ENCODE peak calls at places on chromosomes 1 and 21, in seven cellular contexts. B, C, K, A, M, X and E are unnamed samples.

GRCh38 chr1:218494449-218494852 is 149.3 kb downstream of the TGFB2 start:
- DNase-seq in C (no peak), M (no peak), K (no peak), A (no peak), B (no peak), X (no peak), E (no peak)

GRCh38 chr1:1629430-1630190 is 2.4 kb upstream of the MMP23B start:
- DNase-seq in B (no peak), X (no peak), C (peak), M (no peak), A (peak), K (no peak), E (no peak)

GRCh38 chr1:35637401-35637809 is 3.9 kb downstream of the PSMB2 start:
- DNase-seq in B (no peak), A (no peak), C (no peak), X (no peak), M (no peak), K (peak), E (no peak)

GRCh38 chr1:153540394-153541361 is at the start of gene S100A5:
- DNase-seq in K (peak), A (peak), M (no peak), X (no peak), B (no peak), C (no peak), E (no peak)

GRCh38 chr1:238606896-238607295 is 716.2 kb upstream of the ZP4 start:
- DNase-seq in C (no peak), K (peak), A (no peak), B (no peak), M (no peak), X (no peak), E (no peak)

GRCh38 chr1:156565519-156565918 is 6.8 kb downstream of the IQGAP3 start:
- DNase-seq in C (no peak), A (no peak), M (no peak), B (no peak), X (no peak), K (no peak), E (no peak)

GRCh38 chr1:210743038-210743437 is 390.9 kb downstream of the KCNH1 start:
- DNase-seq in X (no peak), A (no peak), B (no peak), M (no peak), K (no peak), C (no peak), E (no peak)

GRCh38 chr1:64427879-64428278 is 42.0 kb upstream of the CACHD1 start:
- DNase-seq in C (no peak), M (no peak), X (no peak), B (no peak), K (no peak), A (no peak), E (no peak)

GRCh38 chr1:204940591-204940990 is 69.9 kb downstream of the NFASC start:
- DNase-seq in X (no peak), K (no peak), B (no peak), M (no peak), C (no peak), A (no peak), E (no peak)

GRCh38 chr1:151238467-151238739 is 16.1 kb upstream of the PSMD4 start:
- DNase-seq in C (no peak), B (no peak), M (no peak), K (peak), X (no peak), A (no peak), E (no peak)

GRCh38 chr1:83571536-83571935 is 427.4 kb downstream of the TTLL7 start:
- DNase-seq in C (no peak), X (no peak), M (no peak), A (no peak), K (no peak), B (no peak), E (no peak)

GRCh38 chr1:36352141-36352909 is 28.9 kb upstream of the EVA1B start:
- DNase-seq in K (peak), B (no peak), C (no peak), A (no peak), M (no peak), X (no peak), E (no peak)

GRCh38 chr21:15539376-15539775 is 190.4 kb upstream of the USP25 start:
- DNase-seq in A (no peak), M (no peak), C (no peak), B (no peak), K (no peak), X (no peak), E (no peak)

GRCh38 chr1:226100436-226101347 is 38.2 kb downstream of the H3-3A start:
- DNase-seq in M (peak), X (no peak), B (peak), C (peak), A (peak), K (peak), E (peak)

GRCh38 chr1:108719654-108720435 is 7.1 kb downstream of the FNDC7 start:
- DNase-seq in C (no peak), B (no peak), X (no peak), A (no peak), M (peak), K (peak), E (no peak)

GRCh38 chr1:108715932-108716331 is 3.2 kb downstream of the FNDC7 start:
- DNase-seq in B (no peak), X (no peak), A (no peak), M (no peak), K (peak), C (no peak), E (no peak)

GRCh38 chr1:108719253-108719652 is 6.5 kb downstream of the FNDC7 start:
- DNase-seq in K (no peak), M (no peak), C (no peak), X (no peak), B (no peak), A (no peak), E (no peak)

GRCh38 chr1:108717774-108718316 is 5.1 kb downstream of the FNDC7 start:
- DNase-seq in A (no peak), M (no peak), C (no peak), K (no peak), X (no peak), B (no peak), E (no peak)

DNA sequence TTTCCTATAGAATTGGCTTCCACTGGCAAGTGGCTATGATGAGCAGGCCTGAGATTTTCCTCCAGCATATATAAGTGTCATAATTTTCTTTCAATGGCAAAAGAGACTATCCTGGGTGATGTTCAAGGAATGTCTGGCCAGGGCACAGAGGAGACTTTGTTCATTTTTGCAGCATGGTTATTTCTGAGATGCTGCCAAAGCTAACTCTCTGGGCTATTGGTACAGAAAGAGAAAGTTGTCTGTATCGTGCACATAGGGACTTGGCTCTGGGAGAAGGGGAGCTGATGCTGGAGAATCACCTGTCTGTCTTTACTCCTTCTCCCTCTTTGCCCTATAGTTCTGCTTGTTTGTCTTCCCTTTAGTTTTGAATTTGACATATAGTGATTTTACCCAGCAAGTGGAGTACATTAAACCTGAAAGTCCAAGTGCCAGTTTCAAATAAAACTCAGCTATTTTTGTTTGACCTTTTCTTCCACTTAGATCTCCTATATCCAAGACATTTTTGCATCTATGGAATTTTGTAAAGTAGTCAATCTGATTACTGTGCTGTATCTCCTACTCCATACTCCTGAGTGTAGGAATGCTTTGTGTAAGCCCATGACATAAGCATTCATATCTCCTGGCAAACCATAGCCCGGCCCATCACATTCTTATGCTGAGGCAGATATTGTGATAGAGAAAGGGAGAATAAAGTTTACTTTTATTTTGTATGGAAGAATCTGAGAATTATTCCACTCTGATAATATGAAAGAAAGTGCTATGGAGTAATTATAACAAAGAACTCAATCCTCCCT is 3.9 kb downstream of the FNDC7 start:
- DNase-seq in C (no peak), B (no peak), X (no peak), A (no peak), M (no peak), K (peak), E (no peak)
- H3K27ac ChIP-seq in C (no peak), B (no peak), X (no peak), A (no peak), M (no peak), K (no peak), E (no peak)

GRCh38 chr1:246608616-246609376 is 42.5 kb downstream of the CNST start:
- DNase-seq in A (no peak), X (peak), M (peak), K (peak), B (peak), C (peak), E (peak)
- TF ChIP-seq CTCF in A (peak), X (peak), M (no peak), K (peak), B (peak), C (peak), E (peak)

GRCh38 chr1:16213013-16213412 is 561 bp upstream of the ARHGEF19 start:
- DNase-seq in M (no peak), A (no peak), X (no peak), B (no peak), K (no peak), C (no peak), E (no peak)

GRCh38 chr1:16210581-16210980 is 1.9 kb downstream of the ARHGEF19 start:
- DNase-seq in B (no peak), C (no peak), X (no peak), A (no peak), M (no peak), K (no peak), E (no peak)

GRCh38 chr1:16212251-16212961 is at the start of gene ARHGEF19:
- DNase-seq in A (no peak), B (peak), M (no peak), K (no peak), X (no peak), C (no peak), E (peak)

GRCh38 chr1:16209847-16210407 is 2.5 kb downstream of the ARHGEF19 start:
- DNase-seq in A (no peak), C (no peak), M (no peak), K (no peak), B (no peak), X (no peak), E (no peak)

DNA sequence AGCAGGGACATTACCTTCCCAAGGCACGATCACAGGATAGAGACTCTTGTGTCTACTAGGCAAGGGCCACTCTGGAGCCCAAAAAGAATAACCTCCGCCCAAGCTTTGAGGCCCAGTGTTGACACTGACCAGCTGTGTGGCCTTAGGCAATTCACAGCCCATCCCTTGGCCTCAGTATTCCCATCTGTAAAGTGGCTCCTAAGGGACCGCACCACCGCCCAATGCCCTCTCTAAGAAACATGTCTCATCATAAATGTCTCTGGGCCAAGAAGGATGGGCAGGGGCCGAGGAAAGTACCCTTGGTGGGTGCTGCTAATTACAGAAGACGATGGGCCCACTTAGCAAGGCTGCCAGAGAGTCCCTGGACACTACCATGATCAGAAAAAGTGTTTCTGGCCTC is 628 bp downstream of the ARHGEF19 start:
- DNase-seq in C (no peak), X (no peak), A (no peak), K (no peak), M (no peak), B (no peak), E (no peak)
- H3K27ac ChIP-seq in C (no peak), X (no peak), A (no peak), K (no peak), M (no peak), B (peak), E (peak)

DNA sequence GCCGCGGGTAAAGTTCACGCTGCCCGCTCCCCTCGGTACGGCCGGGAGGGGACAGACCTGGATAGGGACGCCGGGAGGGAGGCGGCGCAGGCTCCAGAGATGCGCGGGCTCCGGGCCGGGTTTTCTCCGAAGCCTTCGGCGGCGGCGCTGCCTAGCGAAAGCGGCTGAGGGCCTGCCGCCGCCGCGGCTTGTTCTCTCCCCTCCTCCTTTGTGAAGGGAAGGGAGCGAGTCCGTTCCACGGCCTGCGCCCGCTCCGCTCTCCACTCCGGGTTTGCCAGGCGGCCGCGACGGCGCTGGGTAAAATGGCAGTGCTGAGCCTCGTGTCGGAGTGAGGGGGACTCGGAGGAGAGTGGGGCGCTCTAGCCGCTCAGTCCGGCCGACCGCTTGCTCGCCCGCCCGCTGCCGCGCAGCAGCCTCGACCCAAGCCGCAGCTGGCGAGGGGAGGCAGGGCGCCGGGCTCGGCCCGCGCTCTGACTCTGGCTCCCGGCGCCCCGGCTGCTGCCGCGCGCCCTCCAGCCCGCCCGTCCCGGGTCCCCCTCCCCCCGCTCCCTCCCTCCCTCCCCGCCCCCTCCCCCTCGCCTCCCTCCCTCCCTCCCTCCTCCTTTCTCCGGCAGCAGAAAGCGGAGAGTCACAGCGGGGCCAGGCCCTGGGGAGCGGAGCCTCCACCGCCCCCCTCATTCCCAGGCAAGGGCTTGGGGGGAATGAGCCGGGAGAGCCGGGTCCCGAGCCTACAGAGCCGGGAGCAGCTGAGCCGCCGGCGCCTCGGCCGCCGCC is at the start of gene ARID1A:
- DNase-seq in X (peak), K (peak), A (peak), B (peak), C (peak), M (peak), E (peak)
- TF ChIP-seq CTCF in X (peak), K (no peak), A (no peak), B (peak), C (no peak), M (no peak), E (no peak)

GRCh38 chr1:235865565-235866206 is 1.0 kb downstream of the LYST start:
- DNase-seq in B (no peak), M (no peak), A (no peak), C (no peak), K (peak), X (no peak), E (no peak)
- H3K27ac ChIP-seq in B (peak), M (peak), A (peak), C (peak), K (peak), X (peak), E (peak)